ENCODE peak calls at places on chromosomes 1 and 21, in ten cellular contexts. U is HCT116, D is IMR-90, F is uterus, J is stomach, Y is sigmoid colon, R is prostate gland, V is A549, B is H1, S is adrenal gland. G is an unnamed sample.

GRCh38 chr1:11499825-11500331 is 20.9 kb downstream of the DISP3 start:
- DNase-seq in B (no peak), J (no peak), R (no peak), Y (peak; percentile 35), F (no peak), U (no peak), S (no peak), D (no peak), V (no peak), G (no peak)

GRCh38 chr21:43272591-43272990 is 103.8 kb downstream of the CRYAA start:
- DNase-seq in F (no peak), V (no peak), Y (no peak), S (no peak), B (no peak), U (no peak), R (no peak), D (no peak), J (no peak), G (no peak)

GRCh38 chr1:209625205-209625549 is 27.0 kb downstream of the LAMB3 start:
- DNase-seq in B (no peak), R (no peak), F (no peak), J (no peak), D (no peak), Y (no peak), V (no peak), U (no peak), S (peak; percentile 41), G (no peak)

GRCh38 chr1:24299901-24300300 is 19.3 kb upstream of the GRHL3 start:
- DNase-seq in J (no peak), S (no peak), R (no peak), V (no peak), F (no peak), D (no peak), U (no peak), B (no peak), Y (no peak), G (no peak)

GRCh38 chr1:165364432-165365133 is 8.1 kb upstream of the LMX1A start:
- DNase-seq in U (peak; percentile 45), F (no peak), S (no peak), J (no peak), V (no peak), Y (peak; percentile 77), R (peak; percentile 68), B (no peak), D (no peak), G (no peak)

GRCh38 chr1:155127672-155128468 is at the start of gene EFNA1:
- DNase-seq in S (peak; percentile 62), D (no peak), V (peak; percentile 59), J (peak; percentile 79), U (no peak), B (no peak), R (peak; percentile 85), F (peak; percentile 49), Y (peak; percentile 80), G (no peak)

GRCh38 chr1:115829023-115829674 is 11.8 kb downstream of the NHLH2 start:
- DNase-seq in S (peak; percentile 69), Y (peak; percentile 83), R (no peak), V (peak; percentile 22), F (peak; percentile 78), D (peak; percentile 84), J (no peak), U (peak; percentile 24), B (no peak), G (no peak)

GRCh38 chr1:209160230-209160629 is 423.3 kb upstream of the CAMK1G start:
- DNase-seq in R (no peak), U (no peak), D (no peak), J (no peak), B (no peak), Y (no peak), S (no peak), F (no peak), V (no peak), G (no peak)

GRCh38 chr1:185816460-185816859 is 82.3 kb downstream of the HMCN1 start:
- DNase-seq in B (no peak), S (no peak), V (no peak), J (no peak), D (peak; percentile 47), R (no peak), F (no peak), U (no peak), Y (no peak), G (no peak)

GRCh38 chr1:216306830-216307229 is 116.4 kb downstream of the USH2A start:
- DNase-seq in F (no peak), V (no peak), B (no peak), U (no peak), D (no peak), R (no peak), J (no peak), Y (no peak), S (no peak), G (no peak)

GRCh38 chr1:96927125-96927524 is 205.5 kb downstream of the PTBP2 start:
- DNase-seq in V (no peak), S (no peak), U (no peak), R (no peak), J (no peak), Y (no peak), D (peak; percentile 80), B (no peak), F (no peak), G (no peak)

GRCh38 chr21:31332525-31332924 is 11.5 kb downstream of the TIAM1 start:
- DNase-seq in R (no peak), V (no peak), S (no peak), Y (no peak), U (no peak), J (no peak), D (no peak), F (no peak), B (no peak), G (no peak)

GRCh38 chr1:31703431-31704260 is at the start of gene COL16A1:
- DNase-seq in U (no peak), R (peak; percentile 53), B (no peak), Y (peak; percentile 96), F (peak; percentile 87), D (peak; percentile 52), J (peak; percentile 80), V (no peak), S (peak; percentile 55), G (no peak)

GRCh38 chr1:12230549-12231275 is 882 bp downstream of the VPS13D start:
- DNase-seq in V (no peak), S (peak; percentile 67), F (no peak), B (no peak), U (no peak), R (peak; percentile 36), Y (peak; percentile 73), J (peak; percentile 64), D (no peak), G (no peak)

GRCh38 chr1:5099558-5099957 is 445.1 kb downstream of the AJAP1 start:
- DNase-seq in R (peak; percentile 30), S (no peak), U (no peak), V (no peak), Y (no peak), J (no peak), F (no peak), B (no peak), D (no peak), G (no peak)

GRCh38 chr21:44286086-44286715 is 525 bp downstream of the AIRE start:
- DNase-seq in S (no peak), U (no peak), D (no peak), F (no peak), V (no peak), Y (no peak), R (no peak), J (no peak), B (no peak), G (no peak)

DNA sequence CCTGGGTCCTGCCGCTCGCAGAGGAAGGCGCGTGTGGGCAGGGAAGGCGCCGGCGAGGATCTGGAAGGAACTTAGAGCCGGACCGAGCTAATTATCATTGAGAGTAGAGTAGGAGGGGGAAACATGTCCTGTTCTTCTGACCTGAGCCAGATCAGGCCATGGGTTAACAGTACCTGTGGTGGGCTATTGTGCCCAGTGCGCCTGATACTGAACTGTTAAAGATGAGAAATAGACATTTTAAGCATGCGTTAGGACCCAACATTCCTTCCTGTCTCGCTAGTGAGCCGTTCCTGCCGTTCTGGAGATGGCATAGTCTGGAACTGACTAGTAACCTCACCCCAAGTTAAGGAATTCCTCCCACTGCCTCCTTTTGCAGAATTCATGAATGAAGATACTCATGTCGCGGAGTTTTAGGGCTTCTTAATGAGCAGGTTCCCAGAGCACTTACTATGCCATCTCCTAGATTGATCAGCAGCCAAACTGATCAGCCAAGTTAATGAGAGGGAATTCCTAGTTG is 870 bp downstream of the STRIP1 start:
- DNase-seq in S (no peak), V (no peak), J (no peak), F (no peak), Y (no peak), U (no peak), B (no peak), R (no peak), D (peak; percentile 16), G (no peak)
- H3K27ac ChIP-seq in S (peak overlapping the region; percentile 87), V (peak overlapping the region; percentile 99), J (peak overlapping the region; percentile 90), F (peak overlapping the region; percentile 94), Y (peak overlapping the region; percentile 93), U (peak overlapping the region; percentile 71), B (peak overlapping the region; percentile 52), R (peak overlapping the region; percentile 87), D (peak overlapping the region; percentile 58), G (peak overlapping the region; percentile 95)

DNA sequence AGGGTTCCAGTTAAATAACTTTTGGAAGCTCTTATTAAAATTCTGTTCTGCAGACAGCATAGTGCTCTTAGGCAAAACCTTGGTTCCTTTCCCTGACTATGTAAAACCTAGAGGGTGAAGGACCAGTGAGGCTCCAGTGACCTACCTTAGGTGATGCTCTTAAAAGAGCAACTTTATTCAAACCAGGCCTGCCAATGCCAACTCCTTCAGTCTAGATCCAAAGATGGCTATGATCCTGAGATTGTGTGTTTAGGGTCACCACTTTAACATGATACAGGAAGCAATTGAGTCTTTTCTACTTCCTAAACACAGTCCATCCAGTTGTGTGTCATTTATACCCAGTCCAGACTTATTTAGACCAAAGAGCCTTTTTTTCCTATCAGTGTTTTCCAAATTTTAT is 10.8 kb downstream of the MCL1 start:
- DNase-seq in U (no peak), V (no peak), R (no peak), S (no peak), J (no peak), Y (peak; percentile 80), B (no peak), F (peak; percentile 28), D (no peak), G (no peak)
- TF ChIP-seq POLR2A in U (no peak), V (no peak), R (no peak), S (no peak), J (no peak), Y (no peak), B (no peak), F (no peak), D (peak; percentile 81), G (no peak)

DNA sequence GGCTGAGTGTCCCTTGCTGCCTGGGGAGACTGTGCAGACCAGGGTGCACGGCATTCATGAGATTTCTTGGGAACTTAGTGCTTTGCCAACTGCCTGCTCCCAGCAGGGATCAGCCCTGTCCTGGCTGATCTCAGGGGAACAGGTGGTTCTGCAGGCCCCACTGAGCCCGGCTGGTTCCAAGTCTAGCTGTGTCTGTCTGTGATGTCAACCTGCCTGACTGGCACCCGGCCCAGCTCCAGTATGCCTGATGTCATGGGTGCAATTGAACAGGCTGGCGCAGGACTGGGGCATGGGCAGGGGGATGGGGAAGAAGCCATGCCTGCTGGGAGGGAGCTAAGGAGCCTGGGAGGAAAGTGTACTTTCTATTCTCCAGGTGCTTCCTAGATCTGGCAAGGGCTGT is 227.1 kb downstream of the GRIK3 start:
- DNase-seq in B (no peak), S (peak; percentile 25), D (no peak), R (no peak), U (no peak), F (no peak), J (no peak), V (no peak), Y (no peak), G (no peak)
- H3K27ac ChIP-seq in B (no peak overlapping the region), S (no peak overlapping the region), D (no peak overlapping the region), R (no peak overlapping the region), U (no peak overlapping the region), F (no peak overlapping the region), J (no peak overlapping the region), V (no peak overlapping the region), Y (no peak overlapping the region), G (no peak overlapping the region)

GRCh38 chr1:177983824-177984528 is 14.1 kb upstream of the SEC16B start:
- DNase-seq in S (peak; percentile 46), D (peak; percentile 98), B (peak; percentile 21), U (no peak), R (no peak), J (no peak), Y (peak; percentile 81), V (peak; percentile 34), F (peak; percentile 64), G (no peak)
- TF ChIP-seq POLR2A in S (no peak), D (no peak), B (no peak), U (no peak), R (no peak), J (no peak), Y (no peak), V (no peak), F (no peak), G (no peak)

G was measured in esophagus squamous epithelium.